ENCODE peak calls at places on chromosome 2, in ten cellular contexts. One of them, this sample, is unnamed.

GRCh38 chr2:86673976-86674670 is 46.0 kb upstream of the RMND5A start:
- DNase-seq in GM04504: no peak
- DNase-seq in endothelial cell: no peak
- DNase-seq in kidney epithelial cell: no peak
- DNase-seq in amniotic epithelial cell: peak
- DNase-seq in T-helper 17 cell: no peak
- DNase-seq in NCI-H69: no peak
- DNase-seq in amygdala: no peak
- DNase-seq in astrocyte of the spinal cord: peak
- DNase-seq in stimulated activated CD4-positive, alpha-beta T cell treated with anti-CD3 and anti-CD28 coated beads, Interleukin-1b, Interleukin-23, amount 100 ng/mL, for 4 hours: no peak
- DNase-seq in this sample: no peak

GRCh38 chr2:106156305-106157288 is 37.5 kb downstream of the UXS1 start:
- DNase-seq in GM04504: no peak
- DNase-seq in endothelial cell: no peak
- DNase-seq in kidney epithelial cell: no peak
- DNase-seq in amniotic epithelial cell: no peak
- DNase-seq in T-helper 17 cell: no peak
- DNase-seq in NCI-H69: no peak
- DNase-seq in amygdala: no peak
- DNase-seq in astrocyte of the spinal cord: peak
- DNase-seq in stimulated activated CD4-positive, alpha-beta T cell treated with anti-CD3 and anti-CD28 coated beads, Interleukin-1b, Interleukin-23, amount 100 ng/mL, for 4 hours: no peak
- DNase-seq in this sample: no peak

GRCh38 chr2:1321297-1321696 is 92.0 kb upstream of the TPO start:
- DNase-seq in GM04504: no peak
- DNase-seq in endothelial cell: no peak
- DNase-seq in kidney epithelial cell: no peak
- DNase-seq in amniotic epithelial cell: no peak
- DNase-seq in T-helper 17 cell: no peak
- DNase-seq in NCI-H69: no peak
- DNase-seq in amygdala: no peak
- DNase-seq in astrocyte of the spinal cord: no peak
- DNase-seq in stimulated activated CD4-positive, alpha-beta T cell treated with anti-CD3 and anti-CD28 coated beads, Interleukin-1b, Interleukin-23, amount 100 ng/mL, for 4 hours: no peak
- DNase-seq in this sample: no peak

GRCh38 chr2:11955883-11956282 is 209.5 kb downstream of the LPIN1 start:
- DNase-seq in GM04504: no peak
- DNase-seq in endothelial cell: no peak
- DNase-seq in kidney epithelial cell: no peak
- DNase-seq in amniotic epithelial cell: no peak
- DNase-seq in T-helper 17 cell: no peak
- DNase-seq in NCI-H69: peak
- DNase-seq in amygdala: no peak
- DNase-seq in astrocyte of the spinal cord: no peak
- DNase-seq in stimulated activated CD4-positive, alpha-beta T cell treated with anti-CD3 and anti-CD28 coated beads, Interleukin-1b, Interleukin-23, amount 100 ng/mL, for 4 hours: no peak
- DNase-seq in this sample: no peak

GRCh38 chr2:39837856-39838453 is 58.9 kb upstream of the THUMPD2 start:
- DNase-seq in GM04504: no peak
- DNase-seq in endothelial cell: no peak
- DNase-seq in kidney epithelial cell: no peak
- DNase-seq in amniotic epithelial cell: peak
- DNase-seq in T-helper 17 cell: no peak
- DNase-seq in NCI-H69: peak
- DNase-seq in amygdala: no peak
- DNase-seq in astrocyte of the spinal cord: peak
- DNase-seq in stimulated activated CD4-positive, alpha-beta T cell treated with anti-CD3 and anti-CD28 coated beads, Interleukin-1b, Interleukin-23, amount 100 ng/mL, for 4 hours: no peak
- DNase-seq in this sample: no peak

GRCh38 chr2:41966431-41966893 is 81.4 kb upstream of the PKDCC start:
- DNase-seq in GM04504: peak
- DNase-seq in endothelial cell: no peak
- DNase-seq in kidney epithelial cell: peak
- DNase-seq in amniotic epithelial cell: peak
- DNase-seq in T-helper 17 cell: no peak
- DNase-seq in NCI-H69: peak
- DNase-seq in amygdala: no peak
- DNase-seq in astrocyte of the spinal cord: peak
- DNase-seq in stimulated activated CD4-positive, alpha-beta T cell treated with anti-CD3 and anti-CD28 coated beads, Interleukin-1b, Interleukin-23, amount 100 ng/mL, for 4 hours: no peak
- DNase-seq in this sample: peak

GRCh38 chr2:85775406-85776381 is 21.9 kb downstream of the ATOH8 start:
- DNase-seq in GM04504: no peak
- DNase-seq in endothelial cell: no peak
- DNase-seq in kidney epithelial cell: no peak
- DNase-seq in amniotic epithelial cell: no peak
- DNase-seq in T-helper 17 cell: no peak
- DNase-seq in NCI-H69: no peak
- DNase-seq in amygdala: no peak
- DNase-seq in astrocyte of the spinal cord: no peak
- DNase-seq in stimulated activated CD4-positive, alpha-beta T cell treated with anti-CD3 and anti-CD28 coated beads, Interleukin-1b, Interleukin-23, amount 100 ng/mL, for 4 hours: no peak
- DNase-seq in this sample: no peak

GRCh38 chr2:179655627-179656026 is 205.8 kb downstream of the ZNF385B start:
- DNase-seq in GM04504: no peak
- DNase-seq in endothelial cell: no peak
- DNase-seq in kidney epithelial cell: peak
- DNase-seq in amniotic epithelial cell: peak
- DNase-seq in T-helper 17 cell: no peak
- DNase-seq in NCI-H69: peak
- DNase-seq in amygdala: no peak
- DNase-seq in astrocyte of the spinal cord: peak
- DNase-seq in stimulated activated CD4-positive, alpha-beta T cell treated with anti-CD3 and anti-CD28 coated beads, Interleukin-1b, Interleukin-23, amount 100 ng/mL, for 4 hours: no peak
- DNase-seq in this sample: peak

GRCh38 chr2:31080361-31080760 is 57.9 kb downstream of the GALNT14 start:
- DNase-seq in GM04504: no peak
- DNase-seq in endothelial cell: no peak
- DNase-seq in kidney epithelial cell: no peak
- DNase-seq in amniotic epithelial cell: no peak
- DNase-seq in T-helper 17 cell: no peak
- DNase-seq in NCI-H69: no peak
- DNase-seq in amygdala: no peak
- DNase-seq in astrocyte of the spinal cord: no peak
- DNase-seq in stimulated activated CD4-positive, alpha-beta T cell treated with anti-CD3 and anti-CD28 coated beads, Interleukin-1b, Interleukin-23, amount 100 ng/mL, for 4 hours: no peak
- DNase-seq in this sample: no peak

GRCh38 chr2:153163055-153163454 is 315.5 kb downstream of the RPRM start:
- DNase-seq in GM04504: no peak
- DNase-seq in endothelial cell: peak
- DNase-seq in kidney epithelial cell: peak
- DNase-seq in amniotic epithelial cell: no peak
- DNase-seq in T-helper 17 cell: no peak
- DNase-seq in NCI-H69: peak
- DNase-seq in amygdala: no peak
- DNase-seq in astrocyte of the spinal cord: peak
- DNase-seq in stimulated activated CD4-positive, alpha-beta T cell treated with anti-CD3 and anti-CD28 coated beads, Interleukin-1b, Interleukin-23, amount 100 ng/mL, for 4 hours: no peak
- DNase-seq in this sample: no peak

GRCh38 chr2:79757526-79757925 is 244.7 kb downstream of the CTNNA2 start:
- DNase-seq in GM04504: no peak
- DNase-seq in endothelial cell: no peak
- DNase-seq in kidney epithelial cell: no peak
- DNase-seq in amniotic epithelial cell: no peak
- DNase-seq in T-helper 17 cell: no peak
- DNase-seq in NCI-H69: peak
- DNase-seq in amygdala: no peak
- DNase-seq in astrocyte of the spinal cord: no peak
- DNase-seq in stimulated activated CD4-positive, alpha-beta T cell treated with anti-CD3 and anti-CD28 coated beads, Interleukin-1b, Interleukin-23, amount 100 ng/mL, for 4 hours: no peak
- DNase-seq in this sample: no peak

GRCh38 chr2:99425022-99425421 is 64.8 kb downstream of the REV1 start:
- DNase-seq in GM04504: no peak
- DNase-seq in endothelial cell: no peak
- DNase-seq in kidney epithelial cell: no peak
- DNase-seq in amniotic epithelial cell: peak
- DNase-seq in T-helper 17 cell: no peak
- DNase-seq in NCI-H69: no peak
- DNase-seq in amygdala: no peak
- DNase-seq in astrocyte of the spinal cord: peak
- DNase-seq in stimulated activated CD4-positive, alpha-beta T cell treated with anti-CD3 and anti-CD28 coated beads, Interleukin-1b, Interleukin-23, amount 100 ng/mL, for 4 hours: no peak
- DNase-seq in this sample: peak

GRCh38 chr2:3241971-3242746 is 135.5 kb downstream of the EIPR1 start:
- DNase-seq in GM04504: no peak
- DNase-seq in endothelial cell: no peak
- DNase-seq in kidney epithelial cell: no peak
- DNase-seq in amniotic epithelial cell: no peak
- DNase-seq in T-helper 17 cell: no peak
- DNase-seq in NCI-H69: no peak
- DNase-seq in amygdala: no peak
- DNase-seq in astrocyte of the spinal cord: no peak
- DNase-seq in stimulated activated CD4-positive, alpha-beta T cell treated with anti-CD3 and anti-CD28 coated beads, Interleukin-1b, Interleukin-23, amount 100 ng/mL, for 4 hours: no peak
- DNase-seq in this sample: no peak

GRCh38 chr2:62663443-62663842 is 42.1 kb upstream of the EHBP1 start:
- DNase-seq in GM04504: peak
- DNase-seq in endothelial cell: no peak
- DNase-seq in kidney epithelial cell: no peak
- DNase-seq in amniotic epithelial cell: peak
- DNase-seq in T-helper 17 cell: no peak
- DNase-seq in NCI-H69: no peak
- DNase-seq in amygdala: no peak
- DNase-seq in astrocyte of the spinal cord: peak
- DNase-seq in stimulated activated CD4-positive, alpha-beta T cell treated with anti-CD3 and anti-CD28 coated beads, Interleukin-1b, Interleukin-23, amount 100 ng/mL, for 4 hours: no peak
- DNase-seq in this sample: no peak

GRCh38 chr2:29238497-29238896 is 123.3 kb downstream of the CLIP4 start:
- DNase-seq in GM04504: no peak
- DNase-seq in endothelial cell: peak
- DNase-seq in kidney epithelial cell: no peak
- DNase-seq in amniotic epithelial cell: peak
- DNase-seq in T-helper 17 cell: no peak
- DNase-seq in NCI-H69: peak
- DNase-seq in amygdala: no peak
- DNase-seq in astrocyte of the spinal cord: no peak
- DNase-seq in stimulated activated CD4-positive, alpha-beta T cell treated with anti-CD3 and anti-CD28 coated beads, Interleukin-1b, Interleukin-23, amount 100 ng/mL, for 4 hours: no peak
- DNase-seq in this sample: no peak

GRCh38 chr2:179107737-179108136 is 57.8 kb upstream of the CCDC141 start:
- DNase-seq in GM04504: no peak
- DNase-seq in endothelial cell: no peak
- DNase-seq in kidney epithelial cell: no peak
- DNase-seq in amniotic epithelial cell: peak
- DNase-seq in T-helper 17 cell: no peak
- DNase-seq in NCI-H69: peak
- DNase-seq in amygdala: no peak
- DNase-seq in astrocyte of the spinal cord: peak
- DNase-seq in stimulated activated CD4-positive, alpha-beta T cell treated with anti-CD3 and anti-CD28 coated beads, Interleukin-1b, Interleukin-23, amount 100 ng/mL, for 4 hours: no peak
- DNase-seq in this sample: peak

GRCh38 chr2:70440621-70441020 is 113.0 kb downstream of the TGFA start:
- DNase-seq in GM04504: no peak
- DNase-seq in endothelial cell: no peak
- DNase-seq in kidney epithelial cell: no peak
- DNase-seq in amniotic epithelial cell: no peak
- DNase-seq in T-helper 17 cell: no peak
- DNase-seq in NCI-H69: no peak
- DNase-seq in amygdala: no peak
- DNase-seq in astrocyte of the spinal cord: no peak
- DNase-seq in stimulated activated CD4-positive, alpha-beta T cell treated with anti-CD3 and anti-CD28 coated beads, Interleukin-1b, Interleukin-23, amount 100 ng/mL, for 4 hours: peak
- DNase-seq in this sample: no peak

GRCh38 chr2:46167406-46167805 is 129.8 kb upstream of the EPAS1 start:
- DNase-seq in GM04504: no peak
- DNase-seq in endothelial cell: no peak
- DNase-seq in kidney epithelial cell: no peak
- DNase-seq in amniotic epithelial cell: peak
- DNase-seq in T-helper 17 cell: no peak
- DNase-seq in NCI-H69: no peak
- DNase-seq in amygdala: no peak
- DNase-seq in astrocyte of the spinal cord: no peak
- DNase-seq in stimulated activated CD4-positive, alpha-beta T cell treated with anti-CD3 and anti-CD28 coated beads, Interleukin-1b, Interleukin-23, amount 100 ng/mL, for 4 hours: no peak
- DNase-seq in this sample: no peak

GRCh38 chr2:96906719-96907404 is 37.0 kb upstream of the SEMA4C start:
- DNase-seq in GM04504: no peak
- DNase-seq in endothelial cell: no peak
- DNase-seq in kidney epithelial cell: no peak
- DNase-seq in amniotic epithelial cell: no peak
- DNase-seq in T-helper 17 cell: no peak
- DNase-seq in NCI-H69: peak
- DNase-seq in amygdala: no peak
- DNase-seq in astrocyte of the spinal cord: peak
- DNase-seq in stimulated activated CD4-positive, alpha-beta T cell treated with anti-CD3 and anti-CD28 coated beads, Interleukin-1b, Interleukin-23, amount 100 ng/mL, for 4 hours: no peak
- DNase-seq in this sample: no peak

GRCh38 chr2:232588680-232589585 is 38.4 kb downstream of the EIF4E2 start:
- DNase-seq in GM04504: peak
- DNase-seq in endothelial cell: no peak
- DNase-seq in kidney epithelial cell: no peak
- DNase-seq in amniotic epithelial cell: peak
- DNase-seq in T-helper 17 cell: no peak
- DNase-seq in NCI-H69: no peak
- DNase-seq in amygdala: no peak
- DNase-seq in astrocyte of the spinal cord: peak
- DNase-seq in stimulated activated CD4-positive, alpha-beta T cell treated with anti-CD3 and anti-CD28 coated beads, Interleukin-1b, Interleukin-23, amount 100 ng/mL, for 4 hours: no peak
- DNase-seq in this sample: peak

GRCh38 chr2:27262379-27263286 is at the start of gene SLC30A3:
- DNase-seq in GM04504: no peak
- DNase-seq in endothelial cell: peak
- DNase-seq in kidney epithelial cell: no peak
- DNase-seq in amniotic epithelial cell: peak
- DNase-seq in T-helper 17 cell: peak
- DNase-seq in NCI-H69: peak
- DNase-seq in amygdala: no peak
- DNase-seq in astrocyte of the spinal cord: no peak
- DNase-seq in stimulated activated CD4-positive, alpha-beta T cell treated with anti-CD3 and anti-CD28 coated beads, Interleukin-1b, Interleukin-23, amount 100 ng/mL, for 4 hours: peak
- DNase-seq in this sample: no peak

GRCh38 chr2:83042053-83042452 is 1417.0 kb downstream of the SUCLG1 start:
- DNase-seq in GM04504: no peak
- DNase-seq in endothelial cell: no peak
- DNase-seq in kidney epithelial cell: no peak
- DNase-seq in amniotic epithelial cell: no peak
- DNase-seq in T-helper 17 cell: no peak
- DNase-seq in NCI-H69: no peak
- DNase-seq in amygdala: no peak
- DNase-seq in astrocyte of the spinal cord: no peak
- DNase-seq in stimulated activated CD4-positive, alpha-beta T cell treated with anti-CD3 and anti-CD28 coated beads, Interleukin-1b, Interleukin-23, amount 100 ng/mL, for 4 hours: no peak
- DNase-seq in this sample: no peak

GRCh38 chr2:233036162-233036838 is 3.8 kb downstream of the NEU2 start:
- DNase-seq in GM04504: no peak
- DNase-seq in endothelial cell: no peak
- DNase-seq in kidney epithelial cell: no peak
- DNase-seq in amniotic epithelial cell: no peak
- DNase-seq in T-helper 17 cell: no peak
- DNase-seq in NCI-H69: no peak
- DNase-seq in amygdala: no peak
- DNase-seq in astrocyte of the spinal cord: no peak
- DNase-seq in stimulated activated CD4-positive, alpha-beta T cell treated with anti-CD3 and anti-CD28 coated beads, Interleukin-1b, Interleukin-23, amount 100 ng/mL, for 4 hours: no peak
- DNase-seq in this sample: no peak

GRCh38 chr2:219511547-219512325 is 2.5 kb upstream of the ASIC4 start:
- DNase-seq in GM04504: no peak
- DNase-seq in endothelial cell: no peak
- DNase-seq in kidney epithelial cell: no peak
- DNase-seq in amniotic epithelial cell: no peak
- DNase-seq in T-helper 17 cell: no peak
- DNase-seq in NCI-H69: peak
- DNase-seq in amygdala: no peak
- DNase-seq in astrocyte of the spinal cord: no peak
- DNase-seq in stimulated activated CD4-positive, alpha-beta T cell treated with anti-CD3 and anti-CD28 coated beads, Interleukin-1b, Interleukin-23, amount 100 ng/mL, for 4 hours: no peak
- DNase-seq in this sample: no peak

GRCh38 chr2:130808482-130809268 is 28.0 kb upstream of the ARHGEF4 start:
- DNase-seq in GM04504: no peak
- DNase-seq in endothelial cell: no peak
- DNase-seq in kidney epithelial cell: no peak
- DNase-seq in amniotic epithelial cell: peak
- DNase-seq in T-helper 17 cell: no peak
- DNase-seq in NCI-H69: no peak
- DNase-seq in amygdala: no peak
- DNase-seq in astrocyte of the spinal cord: no peak
- DNase-seq in stimulated activated CD4-positive, alpha-beta T cell treated with anti-CD3 and anti-CD28 coated beads, Interleukin-1b, Interleukin-23, amount 100 ng/mL, for 4 hours: no peak
- DNase-seq in this sample: no peak

GRCh38 chr2:146837857-146838256 is 1007.0 kb upstream of the ACVR2A start:
- DNase-seq in GM04504: no peak
- DNase-seq in endothelial cell: no peak
- DNase-seq in kidney epithelial cell: peak
- DNase-seq in amniotic epithelial cell: peak
- DNase-seq in T-helper 17 cell: no peak
- DNase-seq in NCI-H69: peak
- DNase-seq in amygdala: no peak
- DNase-seq in astrocyte of the spinal cord: peak
- DNase-seq in stimulated activated CD4-positive, alpha-beta T cell treated with anti-CD3 and anti-CD28 coated beads, Interleukin-1b, Interleukin-23, amount 100 ng/mL, for 4 hours: no peak
- DNase-seq in this sample: no peak

GRCh38 chr2:74028290-74028689 is 43.6 kb downstream of the TET3 start:
- DNase-seq in GM04504: no peak
- DNase-seq in endothelial cell: no peak
- DNase-seq in kidney epithelial cell: no peak
- DNase-seq in amniotic epithelial cell: no peak
- DNase-seq in T-helper 17 cell: no peak
- DNase-seq in NCI-H69: no peak
- DNase-seq in amygdala: no peak
- DNase-seq in astrocyte of the spinal cord: no peak
- DNase-seq in stimulated activated CD4-positive, alpha-beta T cell treated with anti-CD3 and anti-CD28 coated beads, Interleukin-1b, Interleukin-23, amount 100 ng/mL, for 4 hours: no peak
- DNase-seq in this sample: no peak

GRCh38 chr2:20675701-20676352 is 8.9 kb downstream of the GDF7 start:
- DNase-seq in GM04504: no peak
- DNase-seq in endothelial cell: no peak
- DNase-seq in kidney epithelial cell: no peak
- DNase-seq in amniotic epithelial cell: no peak
- DNase-seq in T-helper 17 cell: no peak
- DNase-seq in NCI-H69: peak
- DNase-seq in amygdala: no peak
- DNase-seq in astrocyte of the spinal cord: no peak
- DNase-seq in stimulated activated CD4-positive, alpha-beta T cell treated with anti-CD3 and anti-CD28 coated beads, Interleukin-1b, Interleukin-23, amount 100 ng/mL, for 4 hours: no peak
- DNase-seq in this sample: no peak